ENCODE peak calls at places on chromosomes 16 and 17, in four cellular contexts. F, T, H and A are unnamed samples.

GRCh38 chr16:54936979-54937672 is 6.5 kb downstream of the IRX5 start:
- DNase-seq in F (no peak), H (peak; percentile 85), T (no peak), A (no peak)

GRCh38 chr16:55543470-55543869 is 23.0 kb upstream of the CAPNS2 start:
- DNase-seq in H (no peak), F (no peak), T (no peak), A (no peak)

GRCh38 chr17:38877130-38877851 is 7.4 kb downstream of the LASP1 start:
- DNase-seq in T (no peak), H (no peak), F (no peak), A (no peak)

GRCh38 chr17:32664936-32665583 is 178.3 kb downstream of the CDK5R1 start:
- DNase-seq in T (no peak), F (no peak), H (no peak), A (no peak)

GRCh38 chr16:1899641-1900451 is 18.4 kb downstream of the HS3ST6 start:
- DNase-seq in H (no peak), T (no peak), F (peak; percentile 59), A (peak; percentile 38)

GRCh38 chr16:558298-559020 is 1.7 kb upstream of the PRR35 start:
- DNase-seq in H (no peak), T (no peak), F (no peak), A (no peak)

GRCh38 chr17:41615454-41615853 is 2.9 kb upstream of the KRT16 start:
- DNase-seq in H (peak; percentile 52), F (peak; percentile 31), T (no peak), A (peak; percentile 77)

GRCh38 chr17:7095642-7096041 is 15.6 kb upstream of the CLEC10A start:
- DNase-seq in T (peak; percentile 54), F (no peak), H (no peak), A (no peak)

GRCh38 chr17:7842380-7842949 is 8.4 kb downstream of the KDM6B start:
- DNase-seq in T (no peak), F (no peak), H (peak; percentile 91), A (no peak)

GRCh38 chr17:46078675-46079074 is 79.6 kb downstream of the STH start:
- DNase-seq in T (no peak), H (no peak), F (no peak), A (no peak)

GRCh38 chr16:88902744-88903143 is 36.3 kb upstream of the PABPN1L start:
- DNase-seq in H (no peak), T (no peak), F (no peak), A (no peak)

GRCh38 chr17:4499431-4500187 is 928 bp downstream of the SPNS2 start:
- DNase-seq in H (no peak), T (no peak), F (no peak), A (no peak)

GRCh38 chr17:38727661-38728220 is 2.4 kb upstream of the CISD3 start:
- DNase-seq in F (no peak), H (no peak), T (no peak), A (no peak)

GRCh38 chr16:56225013-56225742 is 33.9 kb downstream of the GNAO1 start:
- DNase-seq in T (no peak), H (no peak), F (no peak), A (no peak)

GRCh38 chr16:68417711-68418301 is 30.5 kb downstream of the SMPD3 start:
- DNase-seq in H (no peak), T (peak; percentile 73), F (peak; percentile 77), A (peak; percentile 74)

GRCh38 chr16:12721841-12722467 is 81.7 kb downstream of the CPPED1 start:
- DNase-seq in H (no peak), F (no peak), T (no peak), A (no peak)

GRCh38 chr17:63523256-63523869 is at the start of gene KCNH6:
- DNase-seq in F (no peak), H (no peak), T (no peak), A (no peak)

DNA sequence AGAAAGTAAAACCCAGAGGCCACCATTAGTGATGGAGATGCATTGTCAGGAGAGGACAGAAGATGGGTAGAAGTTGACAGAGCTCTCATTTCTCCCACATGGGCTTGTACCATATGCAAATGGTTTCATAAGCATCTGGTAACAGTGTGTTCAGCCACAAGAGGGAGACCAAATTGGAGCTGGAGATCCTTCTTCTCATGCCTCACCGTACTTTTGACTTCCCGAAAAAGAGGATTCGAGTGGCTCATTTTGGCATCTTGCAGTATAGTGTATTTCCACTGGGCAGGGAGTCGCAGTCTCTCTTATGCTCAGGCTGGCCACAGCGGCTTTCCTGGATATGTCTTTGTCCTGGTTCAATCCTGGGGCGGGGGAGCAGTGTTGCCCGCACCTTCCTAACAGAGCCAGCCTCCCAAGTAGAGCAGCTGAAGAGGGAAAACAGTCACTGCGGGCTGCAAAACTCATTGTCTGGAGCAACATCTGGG is 23.8 kb downstream of the TBC1D3B start:
- DNase-seq in H (no peak), T (no peak), F (no peak), A (no peak)
- TF ChIP-seq CTCF in H (no peak), T (no peak), F (no peak), A (no peak)

DNA sequence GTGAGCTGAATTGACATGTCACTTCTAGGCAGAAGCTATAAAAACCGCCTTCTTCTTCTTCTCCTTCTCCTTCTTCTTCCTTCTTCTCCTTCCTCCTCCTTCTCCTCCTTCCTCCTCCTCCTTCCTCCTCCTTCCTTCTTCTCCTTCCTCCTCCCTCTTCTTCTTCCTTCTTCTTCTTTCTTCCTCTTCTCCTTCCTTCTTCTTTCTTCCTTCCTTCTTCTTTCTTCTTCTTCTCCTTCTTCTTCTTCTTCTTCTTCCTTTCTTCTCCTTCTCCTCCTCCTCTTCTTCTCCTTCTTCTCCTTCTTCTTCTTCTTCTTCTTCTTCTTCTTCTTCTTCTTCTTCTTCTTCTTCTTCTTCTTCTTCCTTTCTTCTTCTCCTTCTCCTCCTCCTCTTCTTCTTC is 4.8 kb upstream of the FBXL19 start:
- DNase-seq in H (no peak), F (no peak), T (no peak), A (no peak)
- H3K27ac ChIP-seq in H (no peak overlapping the region), F (no peak overlapping the region), T (no peak overlapping the region), A (no peak overlapping the region)

GRCh38 chr16:35306915-35307314 is 1847.5 kb downstream of the TP53TG3F start:
- DNase-seq in F (no peak), H (no peak), T (no peak), A (no peak)

GRCh38 chr16:35305476-35305875 is 1846.1 kb downstream of the TP53TG3F start:
- DNase-seq in F (no peak), T (no peak), H (no peak), A (peak; percentile 33)

GRCh38 chr16:35296962-35297653 is 1837.7 kb downstream of the TP53TG3F start:
- DNase-seq in T (no peak), F (no peak), H (no peak), A (no peak)

GRCh38 chr16:35298460-35299243 is 1839.2 kb downstream of the TP53TG3F start:
- DNase-seq in T (no peak), H (no peak), F (no peak), A (peak; percentile 8)

DNA sequence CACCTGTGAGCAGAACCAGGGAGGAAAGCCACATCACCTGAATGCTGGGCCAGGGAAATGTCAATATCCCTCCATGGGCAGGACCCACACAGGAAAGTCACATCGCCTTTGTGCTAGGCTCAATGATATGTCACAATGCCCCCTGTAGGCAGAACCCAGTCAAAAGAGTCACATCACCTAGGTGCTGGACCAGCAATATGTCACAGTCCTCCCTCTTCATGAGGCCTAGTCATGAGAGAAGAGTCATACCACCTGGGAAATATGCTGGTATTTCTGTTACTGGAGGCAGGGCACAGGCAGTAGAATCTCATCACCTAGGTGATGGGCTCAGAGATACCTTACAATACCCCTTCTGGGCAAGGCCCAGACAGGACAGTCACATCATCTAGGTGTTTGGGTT is 1843.4 kb downstream of the TP53TG3F start:
- DNase-seq in H (no peak), F (no peak), T (no peak), A (no peak)
- TF ChIP-seq CTCF in H (no peak), F (no peak), T (no peak), A (no peak)

GRCh38 chr17:28118362-28118761 is 75.9 kb downstream of the NLK start:
- DNase-seq in F (no peak), T (no peak), H (no peak), A (no peak)

GRCh38 chr17:28115046-28115445 is 72.6 kb downstream of the NLK start:
- DNase-seq in T (no peak), H (no peak), F (no peak), A (no peak)

GRCh38 chr17:28119560-28119959 is 77.1 kb downstream of the NLK start:
- DNase-seq in H (no peak), T (no peak), F (no peak), A (no peak)

GRCh38 chr17:28119049-28119448 is 76.6 kb downstream of the NLK start:
- DNase-seq in F (no peak), T (no peak), H (no peak), A (no peak)

GRCh38 chr17:28117304-28117703 is 74.8 kb downstream of the NLK start:
- DNase-seq in H (no peak), T (no peak), F (no peak), A (no peak)
- H3K27ac ChIP-seq in H (no peak overlapping the region), T (no peak overlapping the region), F (no peak overlapping the region), A (no peak overlapping the region)

DNA sequence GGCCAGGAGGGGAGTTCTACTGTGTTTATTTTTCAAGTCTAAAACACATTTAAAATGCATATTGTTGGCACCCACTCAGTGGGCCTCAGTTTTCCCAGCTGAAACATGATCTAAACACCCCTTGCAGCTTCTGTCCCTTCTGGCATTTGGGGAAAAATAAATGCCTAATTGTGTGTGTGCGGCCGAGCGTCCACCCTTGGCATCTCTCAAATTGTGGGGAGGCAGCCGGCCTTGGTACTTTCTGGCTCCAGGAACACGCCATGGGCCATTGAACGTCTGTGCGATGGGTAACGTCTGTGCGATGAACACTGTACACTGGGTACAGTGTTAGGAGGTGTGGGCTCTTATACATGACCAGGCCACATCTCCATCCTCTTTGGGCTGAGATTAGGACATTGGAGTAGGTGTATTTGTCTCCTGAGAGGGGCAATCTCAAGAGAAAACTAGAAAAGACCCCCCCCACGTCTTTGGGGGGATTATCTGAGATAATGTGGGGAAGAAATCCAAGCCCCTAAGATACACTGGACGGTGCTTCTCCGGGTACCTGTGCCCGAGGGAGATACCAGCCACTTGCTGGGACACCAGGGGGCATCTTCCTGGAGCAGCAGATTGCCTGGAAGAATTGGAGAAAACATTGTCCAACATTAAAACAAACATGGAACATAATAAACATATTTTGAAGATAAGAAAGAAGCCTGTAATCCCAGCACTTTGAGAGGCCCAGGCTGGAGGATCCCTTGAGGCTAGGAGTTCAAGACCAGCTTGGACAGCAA is 54.9 kb downstream of the RAB11FIP4 start:
- DNase-seq in F (no peak), T (no peak), H (no peak), A (no peak)
- TF ChIP-seq CTCF in F (peak; percentile 15), T (peak; percentile 23), H (no peak), A (no peak)

GRCh38 chr17:15398736-15399331 is 57.4 kb upstream of the TEKT3 start:
- DNase-seq in F (no peak), H (no peak), T (no peak), A (no peak)
- H3K27ac ChIP-seq in F (no peak overlapping the region), H (peak overlapping the region; percentile 75), T (no peak overlapping the region), A (no peak overlapping the region)

DNA sequence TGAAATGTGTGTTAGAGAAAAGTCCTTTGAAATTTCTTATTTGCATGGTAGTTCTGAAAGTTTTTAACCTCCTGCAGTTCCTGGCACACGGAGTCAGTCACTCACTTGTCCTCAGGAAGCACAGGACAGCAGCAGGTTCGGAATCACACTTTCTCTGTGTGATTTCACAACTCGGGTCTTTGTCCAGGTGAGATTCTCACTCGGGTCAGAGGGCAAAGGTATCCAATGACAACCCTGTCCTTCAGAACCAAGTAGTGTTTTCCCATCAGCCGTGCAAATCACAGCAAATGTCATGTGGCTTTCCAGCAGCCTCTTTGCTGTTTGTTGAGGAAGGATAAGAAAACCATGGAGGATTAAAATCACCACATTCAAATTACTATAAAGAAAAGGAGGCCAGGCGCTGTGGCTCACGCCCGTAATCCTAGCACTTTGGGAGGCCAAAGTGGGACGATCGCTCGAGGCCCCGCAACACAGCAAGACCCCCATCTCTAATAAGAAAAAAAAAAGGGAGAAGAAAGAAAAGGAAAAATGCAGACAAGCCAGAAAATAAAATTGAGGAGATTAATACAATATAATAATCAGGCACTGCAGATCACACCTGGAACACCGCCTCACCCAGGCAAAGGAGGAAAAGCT is 22.0 kb downstream of the ADCY9 start:
- DNase-seq in T (no peak), F (no peak), H (peak; percentile 37), A (no peak)
- TF ChIP-seq CTCF in T (no peak), F (no peak), H (no peak), A (no peak)